ENCODE peak calls at places on chromosomes 1 and 21, in nine cellular contexts. One of them, this sample, is unnamed.

GRCh38 chr1:93846151-93846928 is 32.7 kb downstream of the DNTTIP2 start:
- DNase-seq in CD8-positive, alpha-beta T cell: peak; percentile 82
- DNase-seq in HFF-Myc: peak; percentile 49
- DNase-seq in WERI-Rb-1: peak; percentile 93
- DNase-seq in BE2C: peak; percentile 88
- DNase-seq in GM12865: peak; percentile 89
- DNase-seq in A549: peak; percentile 82
- DNase-seq in fibroblast of mammary gland: peak; percentile 70
- DNase-seq in Panc1: no peak
- DNase-seq in this sample: peak; percentile 78

GRCh38 chr1:3459051-3459908 is 4.8 kb downstream of the ARHGEF16 start:
- DNase-seq in CD8-positive, alpha-beta T cell: no peak
- DNase-seq in HFF-Myc: no peak
- DNase-seq in WERI-Rb-1: no peak
- DNase-seq in BE2C: peak; percentile 2
- DNase-seq in GM12865: no peak
- DNase-seq in A549: no peak
- DNase-seq in fibroblast of mammary gland: no peak
- DNase-seq in Panc1: no peak
- DNase-seq in this sample: no peak

GRCh38 chr1:8873506-8874229 is 4.8 kb downstream of the ENO1 start:
- DNase-seq in CD8-positive, alpha-beta T cell: peak; percentile 68
- DNase-seq in HFF-Myc: peak; percentile 93
- DNase-seq in WERI-Rb-1: no peak
- DNase-seq in BE2C: peak; percentile 49
- DNase-seq in GM12865: peak; percentile 44
- DNase-seq in A549: peak; percentile 93
- DNase-seq in fibroblast of mammary gland: peak; percentile 99
- DNase-seq in Panc1: peak; percentile 97
- DNase-seq in this sample: peak; percentile 97

GRCh38 chr1:230898748-230899147 is 30.4 kb upstream of the C1orf198 start:
- DNase-seq in CD8-positive, alpha-beta T cell: no peak
- DNase-seq in HFF-Myc: no peak
- DNase-seq in WERI-Rb-1: no peak
- DNase-seq in BE2C: no peak
- DNase-seq in GM12865: no peak
- DNase-seq in A549: no peak
- DNase-seq in fibroblast of mammary gland: no peak
- DNase-seq in Panc1: no peak
- DNase-seq in this sample: no peak

GRCh38 chr1:84869750-84870149 is 23.3 kb downstream of the LPAR3 start:
- DNase-seq in CD8-positive, alpha-beta T cell: no peak
- DNase-seq in HFF-Myc: no peak
- DNase-seq in WERI-Rb-1: no peak
- DNase-seq in BE2C: no peak
- DNase-seq in GM12865: no peak
- DNase-seq in A549: no peak
- DNase-seq in fibroblast of mammary gland: peak; percentile 53
- DNase-seq in Panc1: no peak
- DNase-seq in this sample: peak; percentile 92

GRCh38 chr1:244964112-244964971 is 100.0 kb upstream of the HNRNPU start:
- DNase-seq in CD8-positive, alpha-beta T cell: no peak
- DNase-seq in HFF-Myc: peak; percentile 59
- DNase-seq in WERI-Rb-1: no peak
- DNase-seq in BE2C: peak; percentile 42
- DNase-seq in GM12865: no peak
- DNase-seq in A549: peak; percentile 79
- DNase-seq in fibroblast of mammary gland: peak; percentile 58
- DNase-seq in Panc1: no peak
- DNase-seq in this sample: peak; percentile 85

GRCh38 chr1:40662151-40662550 is 3.3 kb downstream of the RIMS3 start:
- DNase-seq in CD8-positive, alpha-beta T cell: no peak
- DNase-seq in HFF-Myc: no peak
- DNase-seq in WERI-Rb-1: no peak
- DNase-seq in BE2C: no peak
- DNase-seq in GM12865: no peak
- DNase-seq in A549: no peak
- DNase-seq in fibroblast of mammary gland: no peak
- DNase-seq in Panc1: no peak
- DNase-seq in this sample: no peak

GRCh38 chr1:118204106-118204505 is 19.1 kb upstream of the SPAG17 start:
- DNase-seq in CD8-positive, alpha-beta T cell: no peak
- DNase-seq in HFF-Myc: peak; percentile 46
- DNase-seq in WERI-Rb-1: no peak
- DNase-seq in BE2C: no peak
- DNase-seq in GM12865: no peak
- DNase-seq in A549: no peak
- DNase-seq in fibroblast of mammary gland: peak; percentile 31
- DNase-seq in Panc1: no peak
- DNase-seq in this sample: no peak

GRCh38 chr1:9720785-9721605 is 69.5 kb downstream of the PIK3CD start:
- DNase-seq in CD8-positive, alpha-beta T cell: peak; percentile 11
- DNase-seq in HFF-Myc: no peak
- DNase-seq in WERI-Rb-1: no peak
- DNase-seq in BE2C: no peak
- DNase-seq in GM12865: no peak
- DNase-seq in A549: no peak
- DNase-seq in fibroblast of mammary gland: no peak
- DNase-seq in Panc1: no peak
- DNase-seq in this sample: no peak

GRCh38 chr1:202656951-202657646 is 53.2 kb downstream of the SYT2 start:
- DNase-seq in CD8-positive, alpha-beta T cell: no peak
- DNase-seq in HFF-Myc: peak; percentile 15
- DNase-seq in WERI-Rb-1: no peak
- DNase-seq in BE2C: no peak
- DNase-seq in GM12865: no peak
- DNase-seq in A549: peak; percentile 43
- DNase-seq in fibroblast of mammary gland: peak; percentile 25
- DNase-seq in Panc1: no peak
- DNase-seq in this sample: peak; percentile 26
- TF ChIP-seq CTCF in CD8-positive, alpha-beta T cell: no peak
- TF ChIP-seq CTCF in HFF-Myc: peak; percentile 8
- TF ChIP-seq CTCF in WERI-Rb-1: peak; percentile 50
- TF ChIP-seq CTCF in BE2C: no peak
- TF ChIP-seq CTCF in GM12865: no peak
- TF ChIP-seq CTCF in A549: no peak
- TF ChIP-seq CTCF in fibroblast of mammary gland: peak; percentile 15
- TF ChIP-seq CTCF in Panc1: no peak
- TF ChIP-seq CTCF in this sample: peak; percentile 30

DNA sequence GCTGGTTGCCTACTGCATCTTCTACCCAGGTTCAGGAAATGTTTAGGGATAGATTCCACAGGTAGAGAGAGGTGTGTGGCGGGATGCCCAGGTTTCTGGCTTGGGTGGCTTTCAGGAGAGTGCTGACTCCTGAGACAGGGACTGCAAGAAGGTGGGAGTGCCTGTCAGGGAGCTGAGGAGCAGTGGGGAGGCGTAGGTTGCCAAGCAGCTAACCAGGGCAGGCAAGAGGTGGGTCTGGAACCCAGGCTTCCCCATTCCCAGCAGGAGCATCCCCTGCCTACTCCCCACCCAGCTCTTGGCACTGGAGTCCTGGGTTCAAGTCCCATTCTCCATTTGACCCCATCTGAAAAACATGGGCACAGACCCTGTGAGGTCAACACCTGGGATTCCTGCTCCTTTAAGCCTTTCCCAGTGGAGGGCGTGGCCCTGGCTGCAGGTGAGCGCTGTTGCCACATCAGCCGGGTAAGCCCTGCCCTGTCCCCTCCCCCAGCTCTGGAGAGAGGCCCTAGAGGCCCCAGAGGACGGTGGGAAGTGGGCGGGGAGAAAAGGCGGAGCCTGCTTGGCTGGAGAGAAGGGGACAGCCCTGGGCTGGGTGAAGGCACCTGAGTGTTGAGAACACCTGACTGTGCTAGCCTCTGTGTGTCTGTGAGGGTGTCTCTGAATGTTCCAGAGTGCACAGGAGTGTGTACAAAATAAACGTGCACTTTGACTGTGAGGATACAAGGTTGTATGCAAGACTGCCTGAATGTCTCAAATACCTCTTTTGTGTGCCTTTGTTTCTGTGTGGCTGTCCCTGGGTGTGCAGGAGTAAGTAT is 13.9 kb upstream of the SYNC start:
- DNase-seq in CD8-positive, alpha-beta T cell: no peak
- DNase-seq in HFF-Myc: no peak
- DNase-seq in WERI-Rb-1: peak; percentile 90
- DNase-seq in BE2C: peak; percentile 46
- DNase-seq in GM12865: peak; percentile 73
- DNase-seq in A549: peak; percentile 68
- DNase-seq in fibroblast of mammary gland: no peak
- DNase-seq in Panc1: no peak
- DNase-seq in this sample: peak; percentile 13
- H3K4me3 ChIP-seq in CD8-positive, alpha-beta T cell: no peak overlapping the region
- H3K4me3 ChIP-seq in HFF-Myc: no peak overlapping the region
- H3K4me3 ChIP-seq in WERI-Rb-1: no peak overlapping the region
- H3K4me3 ChIP-seq in BE2C: no peak overlapping the region
- H3K4me3 ChIP-seq in GM12865: no peak overlapping the region
- H3K4me3 ChIP-seq in A549: peak overlapping the region; percentile 17
- H3K4me3 ChIP-seq in fibroblast of mammary gland: no peak overlapping the region
- H3K4me3 ChIP-seq in Panc1: no peak overlapping the region
- H3K4me3 ChIP-seq in this sample: no peak overlapping the region

DNA sequence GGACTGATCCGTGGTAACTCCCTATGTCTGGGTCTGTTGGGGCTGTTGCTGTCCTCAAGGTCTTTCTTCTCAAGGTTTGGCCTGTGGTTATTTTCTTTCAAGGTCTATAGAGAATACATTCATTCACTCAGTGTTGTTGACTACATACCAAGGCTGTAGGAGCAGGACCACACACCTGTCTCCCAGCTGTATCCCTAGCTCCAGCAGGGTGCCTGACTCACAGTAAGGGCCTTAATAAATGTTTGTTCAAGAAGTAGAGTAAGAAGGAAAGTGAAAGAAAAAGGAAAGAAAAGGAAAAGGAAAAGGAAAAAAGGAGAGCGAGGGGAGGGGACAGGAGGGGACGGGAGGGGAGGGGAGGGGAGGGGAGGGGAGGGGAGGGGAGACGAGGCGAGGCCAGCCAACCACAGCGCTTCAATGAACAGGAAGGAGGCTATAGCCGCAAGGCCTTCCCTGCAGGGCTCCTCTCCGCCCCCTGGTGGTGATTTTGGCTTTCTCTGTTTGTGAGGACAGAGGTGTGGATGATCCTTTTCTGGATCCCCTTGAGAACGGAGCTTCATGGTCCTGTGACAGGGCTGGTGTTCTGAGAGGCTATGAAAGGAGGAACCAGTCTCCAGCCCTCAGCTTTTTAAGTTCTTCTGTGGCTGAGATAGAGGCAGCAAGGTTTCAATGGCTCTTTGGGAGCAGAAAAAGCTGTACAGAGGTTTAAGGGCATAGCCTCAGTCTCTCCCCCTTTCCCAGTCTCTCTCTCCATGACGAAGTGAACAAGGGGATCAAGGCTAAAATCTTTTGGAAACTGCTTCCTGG is 30.6 kb upstream of the LCE5A start:
- DNase-seq in CD8-positive, alpha-beta T cell: peak; percentile 66
- DNase-seq in HFF-Myc: no peak
- DNase-seq in WERI-Rb-1: peak; percentile 89
- DNase-seq in BE2C: peak; percentile 82
- DNase-seq in GM12865: peak; percentile 60
- DNase-seq in A549: peak; percentile 83
- DNase-seq in fibroblast of mammary gland: peak; percentile 29
- DNase-seq in Panc1: no peak
- DNase-seq in this sample: no peak
- TF ChIP-seq CTCF in CD8-positive, alpha-beta T cell: no peak
- TF ChIP-seq CTCF in HFF-Myc: peak; percentile 37
- TF ChIP-seq CTCF in WERI-Rb-1: peak; percentile 96
- TF ChIP-seq CTCF in BE2C: peak; percentile 73
- TF ChIP-seq CTCF in GM12865: peak; percentile 57
- TF ChIP-seq CTCF in A549: peak; percentile 42
- TF ChIP-seq CTCF in fibroblast of mammary gland: peak; percentile 54
- TF ChIP-seq CTCF in Panc1: peak; percentile 77
- TF ChIP-seq CTCF in this sample: peak; percentile 25

GRCh38 chr21:46637952-46638746 is 2.7 kb downstream of the PRMT2 start:
- DNase-seq in CD8-positive, alpha-beta T cell: no peak
- DNase-seq in HFF-Myc: no peak
- DNase-seq in WERI-Rb-1: no peak
- DNase-seq in BE2C: no peak
- DNase-seq in GM12865: peak; percentile 30
- DNase-seq in A549: no peak
- DNase-seq in fibroblast of mammary gland: peak; percentile 10
- DNase-seq in Panc1: no peak
- DNase-seq in this sample: peak; percentile 8
- H3K4me3 ChIP-seq in CD8-positive, alpha-beta T cell: peak overlapping the region; percentile 97
- H3K4me3 ChIP-seq in HFF-Myc: peak overlapping the region; percentile 13
- H3K4me3 ChIP-seq in WERI-Rb-1: no peak overlapping the region
- H3K4me3 ChIP-seq in BE2C: no peak overlapping the region
- H3K4me3 ChIP-seq in GM12865: no peak overlapping the region
- H3K4me3 ChIP-seq in A549: no peak overlapping the region
- H3K4me3 ChIP-seq in fibroblast of mammary gland: no peak overlapping the region
- H3K4me3 ChIP-seq in Panc1: no peak overlapping the region
- H3K4me3 ChIP-seq in this sample: peak overlapping the region; percentile 27

DNA sequence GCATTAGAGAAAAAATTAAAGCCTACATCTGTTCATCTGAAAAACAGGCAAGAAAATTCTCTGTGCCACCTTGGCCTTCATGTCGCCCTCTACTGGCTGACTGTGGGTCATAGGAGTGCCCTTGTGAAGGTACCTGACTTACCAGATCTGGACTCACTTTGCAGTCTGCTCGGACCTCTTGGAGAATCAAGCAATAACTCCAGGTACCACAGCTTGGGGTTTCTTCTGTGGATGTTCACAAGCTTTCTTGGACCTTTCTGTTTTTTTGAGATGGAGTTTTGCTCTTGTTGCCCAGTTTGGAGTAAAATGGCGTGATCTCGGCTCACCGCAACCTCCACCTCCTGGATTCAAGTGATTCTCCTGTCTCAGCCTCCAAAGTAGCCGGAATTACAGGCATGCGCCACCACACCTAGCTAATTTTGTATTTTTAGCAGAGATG is 2.4 kb upstream of the PRAMEF18 start:
- DNase-seq in CD8-positive, alpha-beta T cell: peak; percentile 16
- DNase-seq in HFF-Myc: no peak
- DNase-seq in WERI-Rb-1: peak; percentile 22
- DNase-seq in BE2C: peak; percentile 37
- DNase-seq in GM12865: peak; percentile 50
- DNase-seq in A549: peak; percentile 48
- DNase-seq in fibroblast of mammary gland: no peak
- DNase-seq in Panc1: peak; percentile 35
- DNase-seq in this sample: no peak
- TF ChIP-seq CTCF in CD8-positive, alpha-beta T cell: peak; percentile 51
- TF ChIP-seq CTCF in HFF-Myc: no peak
- TF ChIP-seq CTCF in WERI-Rb-1: peak; percentile 70
- TF ChIP-seq CTCF in BE2C: peak; percentile 51
- TF ChIP-seq CTCF in GM12865: peak; percentile 69
- TF ChIP-seq CTCF in A549: peak; percentile 49
- TF ChIP-seq CTCF in fibroblast of mammary gland: peak; percentile 21
- TF ChIP-seq CTCF in Panc1: peak; percentile 70
- TF ChIP-seq CTCF in this sample: no peak

GRCh38 chr1:182200025-182200814 is 138.7 kb upstream of the ZNF648 start:
- DNase-seq in CD8-positive, alpha-beta T cell: no peak
- DNase-seq in HFF-Myc: no peak
- DNase-seq in WERI-Rb-1: no peak
- DNase-seq in BE2C: no peak
- DNase-seq in GM12865: no peak
- DNase-seq in A549: no peak
- DNase-seq in fibroblast of mammary gland: no peak
- DNase-seq in Panc1: no peak
- DNase-seq in this sample: no peak
- H3K4me3 ChIP-seq in CD8-positive, alpha-beta T cell: no peak overlapping the region
- H3K4me3 ChIP-seq in HFF-Myc: no peak overlapping the region
- H3K4me3 ChIP-seq in WERI-Rb-1: no peak overlapping the region
- H3K4me3 ChIP-seq in BE2C: no peak overlapping the region
- H3K4me3 ChIP-seq in GM12865: no peak overlapping the region
- H3K4me3 ChIP-seq in A549: no peak overlapping the region
- H3K4me3 ChIP-seq in fibroblast of mammary gland: no peak overlapping the region
- H3K4me3 ChIP-seq in Panc1: no peak overlapping the region
- H3K4me3 ChIP-seq in this sample: no peak overlapping the region